ENCODE peak calls at places on chromosomes 5 and 9, in four cellular contexts. L is A549, I is lung microvascular endothelial cell, H is NCI-H1092 treated with DMSO at 0.1 percent for 48 hours. T is an unnamed sample.

GRCh38 chr9:133188843-133189180 is 20.2 kb downstream of the OBP2B start:
- DNase-seq in H (no peak), I (no peak), L (no peak), T (no peak)

GRCh38 chr9:97475079-97475478 is 26.4 kb upstream of the TMOD1 start:
- DNase-seq in H (no peak), I (no peak), L (no peak), T (peak)

GRCh38 chr9:96686638-96687335 is 31.7 kb upstream of the PRXL2C start:
- DNase-seq in H (peak), L (peak), I (peak), T (peak)

GRCh38 chr9:91503650-91504007 is 80.0 kb upstream of the NFIL3 start:
- DNase-seq in I (no peak), H (no peak), L (no peak), T (peak)

GRCh38 chr9:85224729-85225128 is 517.0 kb downstream of the AGTPBP1 start:
- DNase-seq in I (no peak), H (no peak), L (no peak), T (peak)

GRCh38 chr9:109118802-109119438 is 827 bp downstream of the TMEM245 start:
- DNase-seq in I (no peak), H (no peak), L (no peak), T (peak)

GRCh38 chr5:665956-666711 is 27.0 kb downstream of the TPPP start:
- DNase-seq in L (no peak), I (no peak), H (no peak), T (no peak)

GRCh38 chr5:141811287-141812155 is 66.7 kb downstream of the PCDH1 start:
- DNase-seq in H (peak), L (no peak), I (no peak), T (peak)

GRCh38 chr5:132387649-132388117 is 18.2 kb downstream of the SLC22A5 start:
- DNase-seq in I (peak), H (no peak), L (peak), T (peak)

GRCh38 chr5:95070866-95071265 is 214.0 kb downstream of the MCTP1 start:
- DNase-seq in L (no peak), I (no peak), H (no peak), T (no peak)

GRCh38 chr5:136133416-136134383 is 1.1 kb downstream of the SMAD5 start:
- DNase-seq in I (peak), H (peak), L (peak), T (peak)

GRCh38 chr5:79771387-79771786 is 81.8 kb downstream of the CMYA5 start:
- DNase-seq in I (no peak), L (no peak), H (no peak), T (peak)

GRCh38 chr9:138118601-138119071 is 241.1 kb downstream of the CACNA1B start:
- DNase-seq in L (no peak), I (no peak), H (no peak), T (no peak)

GRCh38 chr5:90886381-90886780 is 327.8 kb downstream of the ADGRV1 start:
- DNase-seq in H (no peak), I (no peak), L (no peak), T (no peak)

GRCh38 chr9:91207481-91207888 is 154.2 kb downstream of the AUH start:
- DNase-seq in L (no peak), I (no peak), H (no peak), T (peak)

GRCh38 chr9:105958587-105958986 is 264.2 kb downstream of the TMEM38B start:
- DNase-seq in L (no peak), H (no peak), I (no peak), T (no peak)

GRCh38 chr5:67299317-67299716 is 102.7 kb upstream of the CD180 start:
- DNase-seq in I (no peak), H (no peak), L (no peak), T (peak)

GRCh38 chr9:122102156-122102555 is 9.0 kb upstream of the TTLL11 start:
- DNase-seq in L (no peak), I (no peak), H (no peak), T (no peak)

GRCh38 chr5:33470544-33470943 is 29.8 kb downstream of the TARS1 start:
- DNase-seq in I (peak), L (peak), H (peak), T (peak)

GRCh38 chr5:72760259-72760658 is 56.2 kb upstream of the TNPO1 start:
- DNase-seq in I (no peak), L (no peak), H (no peak), T (peak)

GRCh38 chr5:122907238-122907637 is 61.8 kb downstream of the SNX24 start:
- DNase-seq in L (peak), H (no peak), I (no peak), T (peak)

GRCh38 chr5:95960802-95961616 is 642 bp downstream of the ELL2 start:
- DNase-seq in L (peak), H (peak), I (peak), T (peak)

GRCh38 chr5:43648499-43649124 is 45.6 kb downstream of the NNT start:
- DNase-seq in I (no peak), L (no peak), H (no peak), T (peak)

GRCh38 chr5:109921735-109922395 is 232.1 kb downstream of the MAN2A1 start:
- DNase-seq in L (no peak), I (no peak), H (peak), T (no peak)

GRCh38 chr9:128102861-128103588 is 24.5 kb downstream of the PTGES2 start:
- DNase-seq in I (no peak), L (no peak), H (peak), T (no peak)